ENCODE peak calls at places on chromosomes 6 and 20, in six cellular contexts. K, J, P, M, A and C are unnamed samples.

GRCh38 chr6:112189494-112189893 is 64.9 kb downstream of the LAMA4 start:
- DNase-seq in K (no peak), J (no peak), P (peak), M (no peak), A (no peak), C (no peak)

GRCh38 chr6:54282186-54282585 is 26.1 kb upstream of the TINAG start:
- DNase-seq in K (no peak), J (no peak), P (peak), M (no peak), A (no peak), C (peak)

GRCh38 chr20:62586799-62587198 is 55.5 kb upstream of the SLCO4A1 start:
- DNase-seq in K (no peak), J (no peak), P (no peak), M (no peak), A (no peak), C (no peak)

GRCh38 chr6:139852484-139853140 is 478.2 kb upstream of the CITED2 start:
- DNase-seq in K (no peak), J (no peak), P (peak), M (no peak), A (no peak), C (peak)

GRCh38 chr6:138945354-138945753 is 42.7 kb downstream of the REPS1 start:
- DNase-seq in K (no peak), J (no peak), P (no peak), M (no peak), A (no peak), C (no peak)

GRCh38 chr20:57090590-57091560 is 175.6 kb downstream of the BMP7 start:
- DNase-seq in K (no peak), J (no peak), P (no peak), M (no peak), A (no peak), C (no peak)

GRCh38 chr6:85405175-85405852 is 44.6 kb upstream of the NT5E start:
- DNase-seq in K (no peak), J (no peak), P (no peak), M (no peak), A (no peak), C (no peak)

GRCh38 chr6:160030103-160030502 is 61.2 kb downstream of the IGF2R start:
- DNase-seq in K (no peak), J (no peak), P (peak), M (no peak), A (no peak), C (peak)

GRCh38 chr6:157893238-157893637 is 70.2 kb downstream of the SNX9 start:
- DNase-seq in K (no peak), J (peak), P (no peak), M (no peak), A (peak), C (no peak)

GRCh38 chr20:32995802-32996201 is 8.4 kb downstream of the SUN5 start:
- DNase-seq in K (no peak), J (no peak), P (no peak), M (no peak), A (no peak), C (no peak)

GRCh38 chr6:118535176-118535844 is 12.8 kb upstream of the PLN start:
- DNase-seq in K (no peak), J (no peak), P (no peak), M (no peak), A (no peak), C (no peak)

GRCh38 chr6:84769247-84769646 is 4.8 kb upstream of the TBX18 start:
- DNase-seq in K (no peak), J (no peak), P (no peak), M (no peak), A (no peak), C (no peak)

GRCh38 chr6:168852336-168852884 is 401.2 kb downstream of the THBS2 start:
- DNase-seq in K (no peak), J (no peak), P (peak), M (peak), A (no peak), C (peak)

GRCh38 chr6:111565316-111566221 is 40.1 kb downstream of the TRAF3IP2 start:
- DNase-seq in K (no peak), J (no peak), P (no peak), M (peak), A (no peak), C (no peak)

GRCh38 chr6:63819831-63820230 is 184.2 kb downstream of the PHF3 start:
- DNase-seq in K (no peak), J (no peak), P (no peak), M (no peak), A (no peak), C (no peak)

GRCh38 chr6:106025655-106026054 is 60.5 kb upstream of the PRDM1 start:
- DNase-seq in K (no peak), J (no peak), P (peak), M (no peak), A (no peak), C (peak)

GRCh38 chr6:155216312-155217028 is 47.3 kb upstream of the CLDN20 start:
- DNase-seq in K (no peak), J (no peak), P (no peak), M (no peak), A (no peak), C (no peak)

GRCh38 chr20:2480381-2480780 is 9.8 kb upstream of the SNRPB start:
- DNase-seq in K (no peak), J (no peak), P (no peak), M (no peak), A (no peak), C (no peak)

GRCh38 chr6:79797912-79798311 is 149.4 kb downstream of the ELOVL4 start:
- DNase-seq in K (no peak), J (no peak), P (no peak), M (peak), A (no peak), C (no peak)